ENCODE peak calls at places on chromosome 22, in ten cellular contexts. C is fibroblast of gingiva; S is activated naive CD4-positive, alpha-beta T cell treated with anti-CD3 and anti-CD28 coated beads, Interleukin-2, amount 50 U/mL, for 16 hours; V is nephron progenitor cell; W is Ammon's horn; B is AG10803; M is epithelial cell of prostate; K is hypothalamus; D is posterior cingulate gyrus; F is NCI-H510A treated with DMSO at 0.1 percent for 48 hours. Y is an unnamed sample.

GRCh38 chr22:32628626-32629587 is 154.3 kb downstream of the FBXO7 start:
- DNase-seq in S (no peak), D (no peak), V (no peak), W (no peak), C (peak; percentile 81), M (no peak), B (peak; percentile 88), F (no peak), K (no peak), Y (no peak)

GRCh38 chr22:29710922-29711593 is 8.7 kb upstream of the CABP7 start:
- DNase-seq in C (no peak), W (no peak), D (no peak), M (no peak), S (no peak), F (no peak), B (no peak), V (no peak), K (no peak), Y (no peak)

GRCh38 chr22:35986085-35986484 is 42.5 kb downstream of the RBFOX2 start:
- DNase-seq in S (no peak), K (no peak), W (no peak), B (peak; percentile 49), M (no peak), C (no peak), D (no peak), V (no peak), F (no peak), Y (no peak)

GRCh38 chr22:35575116-35575748 is 34.6 kb downstream of the RASD2 start:
- DNase-seq in F (no peak), B (no peak), D (no peak), K (no peak), C (no peak), M (no peak), W (peak; percentile 24), V (no peak), S (no peak), Y (no peak)

GRCh38 chr22:44448271-44448780 is 49.7 kb downstream of the RTL6 start:
- DNase-seq in W (peak; percentile 28), M (peak; percentile 22), D (peak; percentile 51), S (no peak), F (no peak), B (peak; percentile 94), V (no peak), C (peak; percentile 95), K (no peak), Y (peak; percentile 88)

GRCh38 chr22:38724176-38724575 is 18.4 kb downstream of the GTPBP1 start:
- DNase-seq in C (no peak), W (no peak), M (no peak), S (no peak), B (no peak), K (no peak), F (no peak), V (no peak), D (no peak), Y (no peak)

GRCh38 chr22:31139866-31140716 is at the start of gene PLA2G3:
- DNase-seq in V (peak; percentile 86), S (no peak), M (no peak), C (peak; percentile 39), D (no peak), K (no peak), W (no peak), F (peak; percentile 87), B (no peak), Y (no peak)

GRCh38 chr22:46010177-46010867 is 33.4 kb upstream of the WNT7B start:
- DNase-seq in B (peak; percentile 75), S (no peak), C (no peak), W (no peak), F (no peak), K (no peak), V (no peak), M (peak; percentile 46), D (no peak), Y (peak; percentile 39)

GRCh38 chr22:23522642-23523251 is 57.3 kb downstream of the IGLL1 start:
- DNase-seq in M (no peak), V (peak; percentile 62), D (no peak), S (no peak), C (no peak), F (no peak), B (no peak), K (no peak), W (no peak), Y (peak; percentile 30)

GRCh38 chr22:19974935-19975706 is 33.5 kb upstream of the TXNRD2 start:
- DNase-seq in W (no peak), S (no peak), M (no peak), C (no peak), D (no peak), F (no peak), K (no peak), V (no peak), B (no peak), Y (no peak)

GRCh38 chr22:38513063-38513462 is 7.0 kb upstream of the DDX17 start:
- DNase-seq in M (no peak), B (no peak), K (no peak), V (peak; percentile 14), D (no peak), W (no peak), S (peak; percentile 41), F (peak; percentile 9), C (no peak), Y (no peak)

GRCh38 chr22:25013634-25014033 is 61.1 kb downstream of the KIAA1671 start:
- DNase-seq in V (no peak), D (no peak), F (no peak), S (no peak), C (no peak), B (no peak), W (no peak), M (no peak), K (no peak), Y (no peak)

GRCh38 chr22:19621372-19622060 is 92.8 kb upstream of the SEPTIN5 start:
- DNase-seq in K (no peak), V (no peak), S (no peak), F (no peak), B (no peak), M (no peak), D (no peak), W (no peak), C (no peak), Y (no peak)

GRCh38 chr22:37231406-37232139 is 12.5 kb downstream of the RAC2 start:
- DNase-seq in K (no peak), V (peak; percentile 1), D (no peak), W (no peak), M (no peak), S (peak; percentile 66), B (no peak), F (no peak), C (no peak), Y (no peak)

GRCh38 chr22:40243891-40244290 is 66.2 kb downstream of the TNRC6B start:
- DNase-seq in W (peak; percentile 45), F (no peak), M (no peak), C (no peak), B (no peak), V (no peak), S (no peak), K (no peak), D (no peak), Y (no peak)

GRCh38 chr22:46081036-46081830 is 69.1 kb upstream of the PPARA start:
- DNase-seq in V (no peak), K (no peak), B (no peak), W (peak; percentile 81), S (no peak), M (no peak), C (no peak), F (no peak), D (peak; percentile 65), Y (peak; percentile 70)

GRCh38 chr22:44587911-44588310 is 89.9 kb upstream of the RTL6 start:
- DNase-seq in F (no peak), D (no peak), V (no peak), W (no peak), B (no peak), S (no peak), M (no peak), C (no peak), K (no peak), Y (no peak)

GRCh38 chr22:47374273-47374771 is 611.9 kb downstream of the TBC1D22A start:
- DNase-seq in F (no peak), M (no peak), B (no peak), C (no peak), D (no peak), K (no peak), V (no peak), W (no peak), S (no peak), Y (peak; percentile 23)

GRCh38 chr22:31241936-31242335 is 29.8 kb downstream of the LIMK2 start:
- DNase-seq in F (no peak), K (no peak), C (no peak), V (no peak), B (peak; percentile 23), M (no peak), W (no peak), D (no peak), S (no peak), Y (no peak)

GRCh38 chr22:19990188-19990587 is 26.4 kb downstream of the ARVCF start:
- DNase-seq in B (no peak), V (no peak), W (no peak), K (no peak), C (no peak), M (no peak), D (no peak), F (no peak), S (no peak), Y (no peak)